ENCODE peak calls at places on chromosomes 11 and 22, in nine cellular contexts. W is EL; Q is HEK293T; X is NCI-H146; M is mucosa of gallbladder; G is dorsolateral prefrontal cortex; N is astrocyte of the spinal cord; H is activated T-helper 2 cell treated with anti-CD3 and anti-CD28 coated beads, Interferon-gamma antibody, Interleukin-2, Interleukin-4, amounts not matched to agents 10 μg/mL and 5 μg/mL and 100 μg/mL, durations not matched to agents 14 hours and 24 hours and 36 hours; F is B cell. L is an unnamed sample.

GRCh38 chr11:100740440-100740839 is 53.4 kb downstream of the ARHGAP42 start:
- DNase-seq in W (peak), Q (no peak), X (no peak), M (no peak), G (no peak), N (peak), H (no peak), F (no peak), L (no peak)

GRCh38 chr11:9385288-9385902 is 943 bp downstream of the IPO7 start:
- DNase-seq in W (no peak), Q (no peak), X (peak), M (peak), G (peak), N (no peak), H (peak), F (no peak), L (no peak)

GRCh38 chr11:80365980-80366379 is 925.1 kb upstream of the TENM4 start:
- DNase-seq in W (no peak), Q (no peak), X (no peak), M (no peak), G (no peak), N (no peak), H (no peak), F (no peak), L (no peak)

GRCh38 chr11:32659672-32660071 is 76.0 kb downstream of the EIF3M start:
- DNase-seq in W (no peak), Q (peak), X (no peak), M (no peak), G (no peak), N (no peak), H (no peak), F (no peak), L (peak)

GRCh38 chr11:58494096-58494495 is 13.8 kb downstream of the OR5B21 start:
- DNase-seq in W (peak), Q (no peak), X (no peak), M (no peak), G (no peak), N (no peak), H (no peak), F (no peak), L (no peak)

GRCh38 chr22:36860017-36860416 is 789 bp upstream of the NCF4 start:
- DNase-seq in W (no peak), Q (no peak), X (no peak), M (no peak), G (no peak), N (no peak), H (no peak), F (no peak), L (no peak)

GRCh38 chr11:58573451-58574104 is 2.1 kb downstream of the LPXN start:
- DNase-seq in W (peak), Q (no peak), X (no peak), M (no peak), G (no peak), N (peak), H (peak), F (peak), L (peak)

GRCh38 chr11:69393178-69393832 is 88.2 kb upstream of the LINC01488 start:
- DNase-seq in W (no peak), Q (no peak), X (no peak), M (no peak), G (no peak), N (no peak), H (no peak), F (no peak), L (no peak)

GRCh38 chr22:27215826-27216320 is 558.5 kb downstream of the MIAT start:
- DNase-seq in W (no peak), Q (no peak), X (no peak), M (no peak), G (no peak), N (no peak), H (no peak), F (no peak), L (no peak)

GRCh38 chr11:1038921-1039320 is 2.4 kb upstream of the MUC6 start:
- DNase-seq in W (no peak), Q (no peak), X (no peak), M (no peak), G (no peak), N (no peak), H (no peak), F (no peak), L (no peak)

GRCh38 chr11:6576471-6577373 is 26.7 kb downstream of the RRP8 start:
- DNase-seq in W (peak), Q (no peak), X (no peak), M (no peak), G (peak), N (peak), H (no peak), F (no peak), L (peak)

GRCh38 chr11:65870706-65871681 is 1.6 kb downstream of the EFEMP2 start:
- DNase-seq in W (no peak), Q (no peak), X (peak), M (no peak), G (no peak), N (no peak), H (no peak), F (no peak), L (peak)

GRCh38 chr22:50574383-50574755 is 3.9 kb downstream of the CPT1B start:
- DNase-seq in W (no peak), Q (no peak), X (no peak), M (no peak), G (no peak), N (no peak), H (no peak), F (no peak), L (no peak)

GRCh38 chr11:134657631-134658030 is 245.6 kb upstream of the B3GAT1 start:
- DNase-seq in W (no peak), Q (no peak), X (no peak), M (peak), G (peak), N (no peak), H (peak), F (no peak), L (no peak)

GRCh38 chr11:113880966-113881365 is 5.6 kb upstream of the USP28 start:
- DNase-seq in W (no peak), Q (no peak), X (no peak), M (no peak), G (no peak), N (no peak), H (no peak), F (no peak), L (no peak)

GRCh38 chr11:77074626-77075221 is 8.0 kb downstream of the CAPN5 start:
- DNase-seq in W (no peak), Q (no peak), X (no peak), M (no peak), G (peak), N (no peak), H (no peak), F (no peak), L (no peak)

GRCh38 chr11:8672346-8672745 is 10.1 kb downstream of the TRIM66 start:
- DNase-seq in W (no peak), Q (no peak), X (no peak), M (no peak), G (no peak), N (no peak), H (no peak), F (no peak), L (no peak)

GRCh38 chr11:70002433-70002832 is 75.7 kb upstream of the ANO1 start:
- DNase-seq in W (no peak), Q (no peak), X (no peak), M (no peak), G (no peak), N (no peak), H (peak), F (no peak), L (no peak)

GRCh38 chr11:1572200-1573076 is at the start of gene DUSP8:
- DNase-seq in W (peak), Q (peak), X (peak), M (peak), G (peak), N (peak), H (peak), F (peak), L (peak)

GRCh38 chr11:26778000-26778757 is 56.3 kb upstream of the SLC5A12 start:
- DNase-seq in W (peak), Q (no peak), X (no peak), M (no peak), G (no peak), N (peak), H (no peak), F (no peak), L (peak)

GRCh38 chr11:119340335-119341221 is at the start of gene C1QTNF5:
- DNase-seq in W (peak), Q (no peak), X (no peak), M (peak), G (peak), N (peak), H (no peak), F (no peak), L (peak)

GRCh38 chr11:45922425-45923082 is at the start of gene LARGE2:
- DNase-seq in W (no peak), Q (peak), X (peak), M (no peak), G (no peak), N (no peak), H (no peak), F (no peak), L (no peak)

GRCh38 chr11:57761301-57762234 is at the start of gene CTNND1:
- DNase-seq in W (peak), Q (peak), X (peak), M (peak), G (peak), N (peak), H (no peak), F (no peak), L (peak)

GRCh38 chr11:105208038-105208437 is 68.5 kb upstream of the CARD18 start:
- DNase-seq in W (no peak), Q (no peak), X (no peak), M (no peak), G (no peak), N (no peak), H (no peak), F (no peak), L (no peak)

GRCh38 chr11:126051117-126051516 is 11.5 kb downstream of the CDON start:
- DNase-seq in W (no peak), Q (no peak), X (no peak), M (no peak), G (no peak), N (no peak), H (no peak), F (no peak), L (no peak)

GRCh38 chr11:120748485-120748814 is 236.9 kb downstream of the GRIK4 start:
- DNase-seq in W (no peak), Q (no peak), X (no peak), M (no peak), G (no peak), N (no peak), H (no peak), F (no peak), L (no peak)

GRCh38 chr11:121318848-121319834 is 26.6 kb downstream of the SC5D start:
- DNase-seq in W (peak), Q (peak), X (peak), M (peak), G (no peak), N (peak), H (no peak), F (no peak), L (peak)

GRCh38 chr22:47247609-47248240 is 485.3 kb downstream of the TBC1D22A start:
- DNase-seq in W (no peak), Q (no peak), X (no peak), M (no peak), G (no peak), N (no peak), H (no peak), F (no peak), L (no peak)

GRCh38 chr11:65538915-65539374 is 14.1 kb downstream of the SCYL1 start:
- DNase-seq in W (no peak), Q (no peak), X (no peak), M (no peak), G (no peak), N (no peak), H (no peak), F (no peak), L (no peak)

GRCh38 chr11:55942785-55943392 is 6.7 kb upstream of the OR5I1 start:
- DNase-seq in W (peak), Q (peak), X (no peak), M (no peak), G (no peak), N (peak), H (no peak), F (no peak), L (peak)

GRCh38 chr11:26830218-26830617 is 108.4 kb upstream of the SLC5A12 start:
- DNase-seq in W (no peak), Q (no peak), X (no peak), M (no peak), G (no peak), N (no peak), H (no peak), F (no peak), L (no peak)

GRCh38 chr11:95459268-95460040 is 228.5 kb upstream of the SESN3 start:
- DNase-seq in W (no peak), Q (no peak), X (no peak), M (no peak), G (no peak), N (no peak), H (no peak), F (no peak), L (peak)

GRCh38 chr11:133776671-133777070 is 68.6 kb downstream of the SPATA19 start:
- DNase-seq in W (no peak), Q (no peak), X (no peak), M (no peak), G (no peak), N (no peak), H (no peak), F (no peak), L (no peak)

GRCh38 chr22:33438273-33438672 is 380.1 kb upstream of the SYN3 start:
- DNase-seq in W (peak), Q (no peak), X (peak), M (no peak), G (peak), N (peak), H (no peak), F (no peak), L (peak)

L was measured in M059J.